ENCODE peak calls at places on chromosomes 1 and 21, in four cellular contexts. O is non-pigmented ciliary epithelial cell, T is RCC 7860, X is transverse colon. M is an unnamed sample.

GRCh38 chr21:18164483-18164882 is 80.2 kb upstream of the CHODL start:
- DNase-seq in O (no peak), T (no peak), X (no peak), M (no peak)

GRCh38 chr1:151841141-151841540 is 1.5 kb upstream of the C2CD4D start:
- DNase-seq in O (peak; percentile 58), T (no peak), X (no peak), M (no peak)

GRCh38 chr1:47906009-47906432 is 91.2 kb downstream of the TRABD2B start:
- DNase-seq in O (no peak), T (peak; percentile 63), X (no peak), M (no peak)

GRCh38 chr1:179742717-179743678 is at the start of gene FAM163A:
- DNase-seq in O (no peak), T (no peak), X (no peak), M (no peak)

GRCh38 chr21:46060596-46061061 is 37.3 kb upstream of the COL6A2 start:
- DNase-seq in O (peak; percentile 96), T (peak; percentile 94), X (peak; percentile 56), M (peak; percentile 88)

GRCh38 chr1:72003092-72003491 is 279.2 kb downstream of the NEGR1 start:
- DNase-seq in O (no peak), T (no peak), X (no peak), M (no peak)

GRCh38 chr1:155960081-155960745 is 18.1 kb downstream of the ARHGEF2 start:
- DNase-seq in O (no peak), T (no peak), X (no peak), M (no peak)

GRCh38 chr1:4315202-4315601 is 339.2 kb upstream of the AJAP1 start:
- DNase-seq in O (no peak), T (no peak), X (no peak), M (no peak)